ENCODE peak calls at places on chromosomes 2 and 18, in five cellular contexts. G, H, Q, Y and V are unnamed samples. For H3K4me1, the result is how much of the 10 kb centered on the place peaks cover.

GRCh38 chr2:197197808-197198409 is 112.7 kb downstream of the ANKRD44 start:
- DNase-seq in G (no peak), H (no peak), Q (no peak), Y (no peak), V (no peak)

GRCh38 chr18:76115580-76115979 is 379.5 kb downstream of the ZNF516 start:
- DNase-seq in G (no peak), H (no peak), Q (no peak), Y (no peak), V (no peak)

GRCh38 chr2:111707700-111708099 is 176.3 kb downstream of the ANAPC1 start:
- DNase-seq in G (no peak), H (no peak), Q (no peak), Y (no peak), V (no peak)

GRCh38 chr2:17036343-17036742 is 370.7 kb upstream of the CYRIA start:
- DNase-seq in G (no peak), H (no peak), Q (no peak), Y (no peak), V (no peak)

GRCh38 chr2:136156411-136156810 is 38.5 kb upstream of the CXCR4 start:
- DNase-seq in G (no peak), H (no peak), Q (no peak), Y (no peak), V (no peak)

GRCh38 chr2:235551965-235552364 is 58.1 kb downstream of the AGAP1 start:
- DNase-seq in G (peak), H (peak), Q (peak), Y (peak), V (peak)

GRCh38 chr2:113198790-113199612 is 25.2 kb downstream of the PSD4 start:
- DNase-seq in G (peak), H (peak), Q (peak), Y (peak), V (peak)

GRCh38 chr2:189254268-189254883 is 74.8 kb upstream of the COL5A2 start:
- DNase-seq in G (peak), H (no peak), Q (no peak), Y (no peak), V (peak)

GRCh38 chr2:2222931-2223330 is 108.1 kb downstream of the MYT1L start:
- DNase-seq in G (no peak), H (no peak), Q (no peak), Y (no peak), V (no peak)

GRCh38 chr2:44429034-44429433 is 67.3 kb downstream of the CAMKMT start:
- DNase-seq in G (peak), H (no peak), Q (no peak), Y (no peak), V (peak)

GRCh38 chr2:15173506-15173905 is 387.6 kb downstream of the NBAS start:
- DNase-seq in G (no peak), H (no peak), Q (no peak), Y (no peak), V (no peak)

GRCh38 chr2:25398534-25398933 is 56.8 kb upstream of the DNMT3A start:
- DNase-seq in G (no peak), H (no peak), Q (no peak), Y (no peak), V (no peak)

GRCh38 chr18:43571078-43571689 is 293.9 kb upstream of the SYT4 start:
- DNase-seq in G (peak), H (no peak), Q (peak), Y (no peak), V (peak)

GRCh38 chr2:9752441-9753275 is 90.6 kb upstream of the TAF1B start:
- DNase-seq in G (peak), H (no peak), Q (no peak), Y (no peak), V (no peak)

GRCh38 chr2:212686285-212686895 is 147.8 kb upstream of the ERBB4 start:
- DNase-seq in G (peak), H (peak), Q (peak), Y (peak), V (peak)

GRCh38 chr2:187453078-187453641 is 5.1 kb upstream of the CALCRL start:
- DNase-seq in G (peak), H (no peak), Q (peak), Y (no peak), V (peak)

GRCh38 chr2:106107509-106108131 is 86.5 kb downstream of the UXS1 start:
- DNase-seq in G (peak), H (no peak), Q (no peak), Y (no peak), V (peak)

GRCh38 chr2:74528600-74529356 is 728 bp downstream of the AUP1 start:
- DNase-seq in G (no peak), H (no peak), Q (no peak), Y (no peak), V (no peak)

GRCh38 chr18:60534539-60534938 is 162.0 kb upstream of the MC4R start:
- DNase-seq in G (peak), H (no peak), Q (no peak), Y (no peak), V (no peak)

GRCh38 chr2:144541411-144541810 is 21.5 kb upstream of the ZEB2 start:
- DNase-seq in G (peak), H (no peak), Q (no peak), Y (no peak), V (peak)

GRCh38 chr2:27264753-27265535 is 2.1 kb upstream of the SLC30A3 start:
- DNase-seq in G (peak), H (no peak), Q (peak), Y (peak), V (peak)

GRCh38 chr2:199160677-199161465 is 296.9 kb downstream of the SATB2 start:
- DNase-seq in G (peak), H (no peak), Q (no peak), Y (no peak), V (peak)

GRCh38 chr2:175864131-175864728 is 137.8 kb downstream of the LNPK start:
- DNase-seq in G (no peak), H (no peak), Q (no peak), Y (no peak), V (no peak)

GRCh38 chr18:28043631-28044030 is 133.3 kb downstream of the CDH2 start:
- DNase-seq in G (no peak), H (no peak), Q (no peak), Y (no peak), V (no peak)

GRCh38 chr2:187541086-187542085 is 12.8 kb downstream of the TFPI start:
- DNase-seq in G (peak), H (no peak), Q (no peak), Y (no peak), V (peak)

GRCh38 chr2:158969717-158970521 is 1.5 kb downstream of the TANC1 start:
- DNase-seq in G (peak), H (no peak), Q (peak), Y (peak), V (peak)

GRCh38 chr2:98822301-98823164 is 91.6 kb upstream of the MGAT4A start:
- DNase-seq in G (no peak), H (no peak), Q (peak), Y (peak), V (no peak)

GRCh38 chr18:11496561-11497172 is 112.7 kb upstream of the SLC35G4 start:
- DNase-seq in G (no peak), H (no peak), Q (no peak), Y (no peak), V (no peak)
- H3K4me1 ChIP-seq in G (under half), H (under half), Q (under half), Y (under half), V (under half)

GRCh38 chr2:30514134-30514860 is 67.3 kb downstream of the LCLAT1 start:
- DNase-seq in G (peak), H (no peak), Q (no peak), Y (no peak), V (peak)
- H3K18ac ChIP-seq in G (peak), H (no peak), Q (no peak), Y (no peak), V (no peak)

DNA sequence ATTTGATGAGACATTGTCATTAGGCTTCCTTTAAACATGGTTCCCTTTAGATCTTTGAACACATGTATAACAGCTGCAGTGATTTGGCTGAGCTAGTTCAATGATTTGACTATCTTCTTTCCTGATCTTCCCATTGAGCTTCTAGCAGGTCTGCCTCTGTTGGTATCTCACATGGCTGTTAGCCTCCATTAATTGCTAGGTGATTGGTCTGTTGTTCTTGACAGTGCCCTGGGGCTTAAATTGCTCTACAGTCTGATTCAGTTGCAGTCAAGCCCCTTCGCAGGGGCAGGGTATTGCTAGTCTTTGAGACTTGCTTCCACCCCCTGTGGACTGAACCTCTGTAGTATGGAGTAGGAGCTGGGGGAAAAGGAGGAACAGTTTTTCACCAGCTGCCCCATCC is 24.1 kb downstream of the SKA1 start:
- DNase-seq in G (no peak), H (no peak), Q (no peak), Y (peak), V (no peak)
- H2AFZ ChIP-seq in G (no peak), H (no peak), Q (no peak), Y (no peak), V (no peak)

GRCh38 chr2:134181219-134181618 is 72.7 kb upstream of the MGAT5 start:
- DNase-seq in G (no peak), H (no peak), Q (no peak), Y (no peak), V (no peak)
- H3K4me1 ChIP-seq in G (under half), H (under half), Q (under half), Y (under half), V (under half)